ENCODE peak calls at places on chromosomes 5 and 9, in five cellular contexts. One of them, this sample, is unnamed.

GRCh38 chr5:31809037-31809910 is 170.3 kb downstream of the PDZD2 start:
- DNase-seq in astrocyte: peak
- DNase-seq in CD14-positive monocyte: no peak
- DNase-seq in fibroblast of pulmonary artery: peak
- DNase-seq in IMR-90: peak
- DNase-seq in this sample: peak

GRCh38 chr9:78144663-78145377 is 91.1 kb upstream of the CEP78 start:
- DNase-seq in astrocyte: peak
- DNase-seq in CD14-positive monocyte: no peak
- DNase-seq in fibroblast of pulmonary artery: no peak
- DNase-seq in IMR-90: no peak
- DNase-seq in this sample: no peak

GRCh38 chr5:125604104-125604503 is 819.1 kb upstream of the GRAMD2B start:
- DNase-seq in astrocyte: no peak
- DNase-seq in CD14-positive monocyte: no peak
- DNase-seq in fibroblast of pulmonary artery: no peak
- DNase-seq in IMR-90: peak
- DNase-seq in this sample: no peak

GRCh38 chr9:129211686-129212085 is 33.6 kb upstream of the IER5L start:
- DNase-seq in astrocyte: no peak
- DNase-seq in CD14-positive monocyte: no peak
- DNase-seq in fibroblast of pulmonary artery: no peak
- DNase-seq in IMR-90: no peak
- DNase-seq in this sample: no peak

GRCh38 chr5:37494756-37495155 is 115.6 kb downstream of the WDR70 start:
- DNase-seq in astrocyte: no peak
- DNase-seq in CD14-positive monocyte: no peak
- DNase-seq in fibroblast of pulmonary artery: no peak
- DNase-seq in IMR-90: no peak
- DNase-seq in this sample: no peak

GRCh38 chr5:443239-444151 is 519 bp downstream of the EXOC3 start:
- DNase-seq in astrocyte: no peak
- DNase-seq in CD14-positive monocyte: peak
- DNase-seq in fibroblast of pulmonary artery: no peak
- DNase-seq in IMR-90: no peak
- DNase-seq in this sample: peak

GRCh38 chr5:116778015-116778414 is 203.4 kb upstream of the SEMA6A start:
- DNase-seq in astrocyte: no peak
- DNase-seq in CD14-positive monocyte: no peak
- DNase-seq in fibroblast of pulmonary artery: no peak
- DNase-seq in IMR-90: no peak
- DNase-seq in this sample: no peak

GRCh38 chr5:310516-310915 is 11.0 kb upstream of the AHRR start:
- DNase-seq in astrocyte: no peak
- DNase-seq in CD14-positive monocyte: no peak
- DNase-seq in fibroblast of pulmonary artery: no peak
- DNase-seq in IMR-90: no peak
- DNase-seq in this sample: no peak

GRCh38 chr5:137604348-137605095 is 105.4 kb upstream of the SPOCK1 start:
- DNase-seq in astrocyte: no peak
- DNase-seq in CD14-positive monocyte: no peak
- DNase-seq in fibroblast of pulmonary artery: no peak
- DNase-seq in IMR-90: no peak
- DNase-seq in this sample: no peak

GRCh38 chr5:141040093-141040762 is 10.9 kb upstream of the PCDHB1 start:
- DNase-seq in astrocyte: no peak
- DNase-seq in CD14-positive monocyte: no peak
- DNase-seq in fibroblast of pulmonary artery: peak
- DNase-seq in IMR-90: no peak
- DNase-seq in this sample: no peak

GRCh38 chr5:141747646-141748229 is 65.7 kb upstream of the ARAP3 start:
- DNase-seq in astrocyte: no peak
- DNase-seq in CD14-positive monocyte: no peak
- DNase-seq in fibroblast of pulmonary artery: no peak
- DNase-seq in IMR-90: no peak
- DNase-seq in this sample: peak

GRCh38 chr5:80963966-80964481 is 3.9 kb downstream of the RASGRF2 start:
- DNase-seq in astrocyte: peak
- DNase-seq in CD14-positive monocyte: no peak
- DNase-seq in fibroblast of pulmonary artery: peak
- DNase-seq in IMR-90: peak
- DNase-seq in this sample: no peak

GRCh38 chr5:126961702-126962101 is 68.7 kb downstream of the MARCHF3 start:
- DNase-seq in astrocyte: no peak
- DNase-seq in CD14-positive monocyte: no peak
- DNase-seq in fibroblast of pulmonary artery: peak
- DNase-seq in IMR-90: peak
- DNase-seq in this sample: no peak

GRCh38 chr9:15416880-15417279 is 5.8 kb upstream of the SNAPC3 start:
- DNase-seq in astrocyte: no peak
- DNase-seq in CD14-positive monocyte: no peak
- DNase-seq in fibroblast of pulmonary artery: peak
- DNase-seq in IMR-90: peak
- DNase-seq in this sample: peak

GRCh38 chr9:88652876-88653275 is 117.9 kb downstream of the NXNL2 start:
- DNase-seq in astrocyte: peak
- DNase-seq in CD14-positive monocyte: no peak
- DNase-seq in fibroblast of pulmonary artery: no peak
- DNase-seq in IMR-90: no peak
- DNase-seq in this sample: no peak

GRCh38 chr9:87428659-87429058 is 69.0 kb upstream of the DAPK1 start:
- DNase-seq in astrocyte: no peak
- DNase-seq in CD14-positive monocyte: no peak
- DNase-seq in fibroblast of pulmonary artery: no peak
- DNase-seq in IMR-90: no peak
- DNase-seq in this sample: no peak

GRCh38 chr5:172885594-172886340 is 51.7 kb downstream of the ERGIC1 start:
- DNase-seq in astrocyte: no peak
- DNase-seq in CD14-positive monocyte: peak
- DNase-seq in fibroblast of pulmonary artery: no peak
- DNase-seq in IMR-90: no peak
- DNase-seq in this sample: no peak

GRCh38 chr5:148011407-148012124 is 52.2 kb upstream of the SPINK5 start:
- DNase-seq in astrocyte: peak
- DNase-seq in CD14-positive monocyte: no peak
- DNase-seq in fibroblast of pulmonary artery: peak
- DNase-seq in IMR-90: peak
- DNase-seq in this sample: no peak

GRCh38 chr5:74056789-74057164 is 430.8 kb downstream of the ARHGEF28 start:
- DNase-seq in astrocyte: peak
- DNase-seq in CD14-positive monocyte: no peak
- DNase-seq in fibroblast of pulmonary artery: peak
- DNase-seq in IMR-90: peak
- DNase-seq in this sample: no peak

GRCh38 chr5:98836175-98836574 is 62.7 kb downstream of the RGMB start:
- DNase-seq in astrocyte: no peak
- DNase-seq in CD14-positive monocyte: no peak
- DNase-seq in fibroblast of pulmonary artery: no peak
- DNase-seq in IMR-90: no peak
- DNase-seq in this sample: no peak

GRCh38 chr5:73153513-73153912 is 19.5 kb upstream of the TMEM174 start:
- DNase-seq in astrocyte: no peak
- DNase-seq in CD14-positive monocyte: no peak
- DNase-seq in fibroblast of pulmonary artery: no peak
- DNase-seq in IMR-90: no peak
- DNase-seq in this sample: no peak

GRCh38 chr5:33761139-33761538 is 130.7 kb downstream of the ADAMTS12 start:
- DNase-seq in astrocyte: peak
- DNase-seq in CD14-positive monocyte: no peak
- DNase-seq in fibroblast of pulmonary artery: peak
- DNase-seq in IMR-90: peak
- DNase-seq in this sample: no peak

GRCh38 chr5:10214036-10214435 is 35.7 kb downstream of the ATPSCKMT start:
- DNase-seq in astrocyte: no peak
- DNase-seq in CD14-positive monocyte: no peak
- DNase-seq in fibroblast of pulmonary artery: no peak
- DNase-seq in IMR-90: no peak
- DNase-seq in this sample: no peak

GRCh38 chr5:59366784-59367183 is 526.7 kb downstream of the PDE4D start:
- DNase-seq in astrocyte: no peak
- DNase-seq in CD14-positive monocyte: no peak
- DNase-seq in fibroblast of pulmonary artery: no peak
- DNase-seq in IMR-90: no peak
- DNase-seq in this sample: no peak

GRCh38 chr5:73321757-73322452 is 126.7 kb downstream of the FOXD1 start:
- DNase-seq in astrocyte: peak
- DNase-seq in CD14-positive monocyte: no peak
- DNase-seq in fibroblast of pulmonary artery: peak
- DNase-seq in IMR-90: peak
- DNase-seq in this sample: no peak

GRCh38 chr9:128917151-128917849 is 3.5 kb upstream of the PHYHD1 start:
- DNase-seq in astrocyte: peak
- DNase-seq in CD14-positive monocyte: no peak
- DNase-seq in fibroblast of pulmonary artery: peak
- DNase-seq in IMR-90: peak
- DNase-seq in this sample: no peak

GRCh38 chr9:125674981-125675973 is 31.7 kb downstream of the MAPKAP1 start:
- DNase-seq in astrocyte: peak
- DNase-seq in CD14-positive monocyte: no peak
- DNase-seq in fibroblast of pulmonary artery: peak
- DNase-seq in IMR-90: peak
- DNase-seq in this sample: no peak

GRCh38 chr5:88674262-88675158 is 208.5 kb downstream of the MEF2C start:
- DNase-seq in astrocyte: peak
- DNase-seq in CD14-positive monocyte: no peak
- DNase-seq in fibroblast of pulmonary artery: no peak
- DNase-seq in IMR-90: no peak
- DNase-seq in this sample: no peak

GRCh38 chr5:159814810-159815585 is 101.3 kb upstream of the ADRA1B start:
- DNase-seq in astrocyte: peak
- DNase-seq in CD14-positive monocyte: no peak
- DNase-seq in fibroblast of pulmonary artery: no peak
- DNase-seq in IMR-90: peak
- DNase-seq in this sample: no peak

GRCh38 chr5:122154910-122155309 is 25.6 kb downstream of the ZNF474 start:
- DNase-seq in astrocyte: peak
- DNase-seq in CD14-positive monocyte: no peak
- DNase-seq in fibroblast of pulmonary artery: peak
- DNase-seq in IMR-90: peak
- DNase-seq in this sample: no peak

DNA sequence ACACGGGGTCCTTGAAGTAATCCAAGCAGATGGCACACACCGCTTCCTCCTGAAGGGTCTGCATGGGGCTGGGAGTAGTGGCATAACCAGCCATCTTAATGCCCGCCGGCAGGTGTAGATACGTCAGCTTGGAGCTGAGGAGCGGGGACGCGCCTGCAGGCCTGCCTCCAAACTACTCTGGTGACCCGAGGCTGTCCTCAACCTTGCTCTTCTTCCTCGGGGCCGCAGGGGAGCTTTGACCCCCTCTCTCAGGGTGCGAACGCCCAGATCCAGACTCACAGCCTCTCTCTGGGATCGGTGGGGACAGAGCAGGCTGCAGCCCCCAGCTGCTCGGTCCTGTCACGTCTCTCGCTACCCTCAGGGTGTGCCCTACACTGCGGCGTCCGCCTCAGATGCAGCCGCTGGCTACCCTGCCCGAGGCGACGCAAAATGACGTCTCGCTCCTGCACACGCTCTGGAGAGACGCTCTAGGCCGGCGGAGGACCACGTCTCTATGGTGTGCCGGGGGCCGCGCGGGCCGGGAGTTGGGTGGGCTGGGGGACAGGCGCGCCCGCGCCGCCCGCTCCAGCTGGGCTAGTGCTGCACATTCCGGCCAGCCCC is at the start of gene TRIM52:
- DNase-seq in astrocyte: peak
- DNase-seq in CD14-positive monocyte: peak
- DNase-seq in fibroblast of pulmonary artery: peak
- DNase-seq in IMR-90: peak
- DNase-seq in this sample: peak
- TF ChIP-seq CTCF in astrocyte: no peak
- TF ChIP-seq CTCF in CD14-positive monocyte: no peak
- TF ChIP-seq CTCF in fibroblast of pulmonary artery: no peak
- TF ChIP-seq CTCF in IMR-90: peak
- TF ChIP-seq CTCF in this sample: no peak

GRCh38 chr5:180938294-180938693 is 39.3 kb downstream of the BTNL8 start:
- DNase-seq in astrocyte: no peak
- DNase-seq in CD14-positive monocyte: no peak
- DNase-seq in fibroblast of pulmonary artery: no peak
- DNase-seq in IMR-90: no peak
- DNase-seq in this sample: no peak
- TF ChIP-seq CTCF in astrocyte: no peak
- TF ChIP-seq CTCF in CD14-positive monocyte: no peak
- TF ChIP-seq CTCF in fibroblast of pulmonary artery: no peak
- TF ChIP-seq CTCF in IMR-90: no peak
- TF ChIP-seq CTCF in this sample: no peak

DNA sequence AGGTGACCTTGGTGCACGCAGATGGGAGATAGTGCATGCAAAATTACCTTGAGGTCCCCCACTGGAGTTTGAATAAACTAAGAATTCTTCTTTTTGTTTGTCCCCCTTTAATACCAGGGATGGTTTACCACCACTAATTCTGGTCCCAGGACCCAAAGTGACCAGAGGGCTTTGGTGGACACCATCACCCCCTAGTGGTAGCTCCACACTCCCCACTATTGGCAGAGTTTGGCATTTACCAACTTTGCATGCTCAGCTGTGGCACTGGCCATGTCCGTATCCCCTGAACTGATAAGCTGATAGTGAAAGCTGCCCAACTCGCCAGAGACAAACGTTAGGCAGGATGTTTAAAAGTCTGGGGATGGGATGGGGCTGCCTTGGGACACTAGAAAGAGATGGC is 3.3 kb downstream of the ASTN2 start:
- DNase-seq in astrocyte: no peak
- DNase-seq in CD14-positive monocyte: no peak
- DNase-seq in fibroblast of pulmonary artery: peak
- DNase-seq in IMR-90: peak
- DNase-seq in this sample: peak
- TF ChIP-seq CTCF in astrocyte: peak
- TF ChIP-seq CTCF in CD14-positive monocyte: peak
- TF ChIP-seq CTCF in fibroblast of pulmonary artery: peak
- TF ChIP-seq CTCF in IMR-90: peak
- TF ChIP-seq CTCF in this sample: peak

GRCh38 chr5:132661231-132662003 is 3.4 kb downstream of the IL13 start:
- DNase-seq in astrocyte: no peak
- DNase-seq in CD14-positive monocyte: no peak
- DNase-seq in fibroblast of pulmonary artery: peak
- DNase-seq in IMR-90: no peak
- DNase-seq in this sample: peak
- TF ChIP-seq CTCF in astrocyte: no peak
- TF ChIP-seq CTCF in CD14-positive monocyte: no peak
- TF ChIP-seq CTCF in fibroblast of pulmonary artery: no peak
- TF ChIP-seq CTCF in IMR-90: no peak
- TF ChIP-seq CTCF in this sample: peak

DNA sequence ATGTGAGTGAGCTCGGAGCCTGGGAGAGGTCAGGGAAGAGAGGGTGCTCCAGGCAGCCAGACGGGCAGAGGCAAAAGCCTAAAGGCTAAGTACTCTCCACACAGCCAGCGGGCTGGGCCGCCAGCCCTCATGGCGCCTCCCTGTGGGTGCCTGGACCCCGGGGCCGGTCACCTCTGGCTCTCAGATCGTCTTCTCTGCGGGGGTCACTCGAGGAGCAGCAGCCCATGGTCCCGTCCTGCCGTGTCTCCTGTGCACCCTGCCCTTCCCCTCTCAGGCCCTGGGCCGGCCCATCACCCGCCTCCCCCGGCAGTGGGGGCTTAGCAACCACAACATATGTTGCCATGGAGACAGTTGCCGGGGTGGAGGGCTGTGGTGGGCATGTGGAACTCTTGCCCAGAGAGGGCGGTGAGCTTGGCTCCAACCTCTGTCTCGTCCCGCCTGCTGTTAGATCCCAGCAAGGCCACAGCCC is 4.2 kb downstream of the AK1 start:
- DNase-seq in astrocyte: no peak
- DNase-seq in CD14-positive monocyte: no peak
- DNase-seq in fibroblast of pulmonary artery: no peak
- DNase-seq in IMR-90: no peak
- DNase-seq in this sample: no peak
- TF ChIP-seq CTCF in astrocyte: no peak
- TF ChIP-seq CTCF in CD14-positive monocyte: no peak
- TF ChIP-seq CTCF in fibroblast of pulmonary artery: no peak
- TF ChIP-seq CTCF in IMR-90: no peak
- TF ChIP-seq CTCF in this sample: no peak

This sample was measured in GM10248.